ENCODE peak calls at places on chromosomes 2 and 18, in four cellular contexts. C is K562, A is A549, Z is HepG2. K is an unnamed sample.

GRCh38 chr2:8753609-8754008 is 71.8 kb downstream of the ID2 start:
- DNase-seq in C (no peak), A (no peak), Z (no peak), K (no peak)

GRCh38 chr2:216078776-216079175 is 2.8 kb downstream of the PECR start:
- DNase-seq in C (no peak), A (no peak), Z (peak; percentile 64), K (no peak)

GRCh38 chr2:47028171-47028570 is 112.6 kb upstream of the MCFD2 start:
- DNase-seq in C (no peak), A (no peak), Z (no peak), K (no peak)

GRCh38 chr2:64700133-64700809 is 46.6 kb upstream of the SERTAD2 start:
- DNase-seq in C (no peak), A (no peak), Z (no peak), K (peak; percentile 50)

GRCh38 chr2:214169736-214170135 is 241.1 kb upstream of the VWC2L start:
- DNase-seq in C (no peak), A (no peak), Z (no peak), K (peak; percentile 43)

GRCh38 chr2:28484835-28485234 is 11.0 kb upstream of the PLB1 start:
- DNase-seq in C (no peak), A (no peak), Z (no peak), K (no peak)

GRCh38 chr18:49768051-49768391 is 45.3 kb downstream of the ACAA2 start:
- DNase-seq in C (peak; percentile 21), A (peak; percentile 61), Z (peak; percentile 18), K (peak; percentile 65)

GRCh38 chr2:77712601-77713000 is 190.4 kb upstream of the LRRTM4 start:
- DNase-seq in C (no peak), A (no peak), Z (no peak), K (no peak)

GRCh38 chr2:37622434-37623202 is 48.8 kb downstream of the CDC42EP3 start:
- DNase-seq in C (no peak), A (no peak), Z (no peak), K (no peak)

GRCh38 chr2:53859354-53860159 is at the start of gene GPR75:
- DNase-seq in C (no peak), A (no peak), Z (no peak), K (peak; percentile 17)

GRCh38 chr2:20650412-20650879 is 452 bp downstream of the HS1BP3 start:
- DNase-seq in C (no peak), A (peak; percentile 34), Z (no peak), K (peak; percentile 38)

GRCh38 chr2:8594731-8595427 is 87.0 kb upstream of the ID2 start:
- DNase-seq in C (no peak), A (no peak), Z (no peak), K (peak; percentile 23)

GRCh38 chr2:31233216-31233615 is 736 bp upstream of the EHD3 start:
- DNase-seq in C (no peak), A (no peak), Z (no peak), K (no peak)

GRCh38 chr18:63299837-63300787 is 19.5 kb downstream of the BCL2 start:
- DNase-seq in C (no peak), A (no peak), Z (no peak), K (peak; percentile 31)

GRCh38 chr2:48129256-48129950 is 223.1 kb upstream of the FBXO11 start:
- DNase-seq in C (no peak), A (no peak), Z (no peak), K (no peak)

GRCh38 chr2:127106457-127106997 is 427 bp downstream of the BIN1 start:
- DNase-seq in C (no peak), A (peak; percentile 24), Z (no peak), K (peak; percentile 10)

GRCh38 chr2:60644942-60645341 is 91.5 kb upstream of the BCL11A start:
- DNase-seq in C (no peak), A (no peak), Z (no peak), K (no peak)

GRCh38 chr2:196293751-196294486 is 122.5 kb upstream of the STK17B start:
- DNase-seq in C (no peak), A (peak; percentile 63), Z (no peak), K (peak; percentile 96)

GRCh38 chr2:151410485-151410833 is 757 bp downstream of the RIF1 start:
- DNase-seq in C (peak; percentile 67), A (peak; percentile 48), Z (peak; percentile 50), K (peak; percentile 5)

GRCh38 chr2:64212801-64213321 is 68.6 kb upstream of the PELI1 start:
- DNase-seq in C (peak; percentile 47), A (no peak), Z (no peak), K (peak; percentile 31)

GRCh38 chr2:66665124-66665984 is 230.4 kb downstream of the MEIS1 start:
- DNase-seq in C (no peak), A (no peak), Z (no peak), K (peak; percentile 65)

DNA sequence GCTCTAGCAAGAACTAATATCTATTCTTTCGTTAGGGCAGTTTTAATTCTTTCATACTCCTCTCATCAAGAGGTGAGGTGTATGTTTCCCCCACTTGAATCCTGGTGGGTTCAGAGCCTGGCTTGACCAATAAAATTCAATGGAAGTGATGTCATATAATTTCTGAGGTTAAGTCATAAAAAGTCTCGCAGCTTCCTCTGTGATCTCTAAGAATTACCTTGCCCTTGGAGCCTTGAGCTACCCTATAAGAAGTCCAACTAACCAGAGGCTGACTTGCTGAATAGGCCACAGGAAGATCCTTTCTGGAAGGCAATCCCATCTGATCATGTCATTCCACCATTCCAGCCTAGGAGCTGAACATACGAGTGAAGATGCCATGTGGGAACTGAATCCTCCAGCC is 26.1 kb upstream of the INO80D start:
- DNase-seq in C (no peak), A (no peak), Z (no peak), K (no peak)
- TF ChIP-seq MAZ in C (no peak), A (no peak), Z (no peak), K (no peak)

DNA sequence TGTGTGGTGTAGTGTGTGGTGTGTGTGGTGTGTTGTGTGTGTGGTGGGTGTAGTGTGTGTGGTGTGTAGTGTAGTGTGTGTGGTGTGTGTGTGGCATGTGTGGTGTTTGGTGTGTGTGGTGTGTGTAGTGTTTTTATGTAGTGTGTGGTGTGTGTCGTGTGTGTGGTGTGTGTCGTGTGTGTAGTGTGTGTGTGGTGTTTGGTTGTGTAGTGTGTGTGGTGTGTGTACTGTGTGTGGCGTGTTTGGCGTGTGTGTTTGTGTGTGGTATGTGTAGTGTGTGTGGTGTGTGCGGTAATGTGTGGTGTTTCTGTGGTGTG is 4.7 kb upstream of the RTP5 start:
- DNase-seq in C (no peak), A (no peak), Z (no peak), K (no peak)
- TF ChIP-seq MAZ in C (no peak), A (no peak), Z (no peak), K (no peak)

GRCh38 chr2:180647206-180647605 is 333.2 kb upstream of the UBE2E3 start:
- DNase-seq in C (no peak), A (no peak), Z (no peak), K (no peak)

GRCh38 chr2:180647651-180648050 is 332.8 kb upstream of the UBE2E3 start:
- DNase-seq in C (no peak), A (no peak), Z (no peak), K (no peak)

DNA sequence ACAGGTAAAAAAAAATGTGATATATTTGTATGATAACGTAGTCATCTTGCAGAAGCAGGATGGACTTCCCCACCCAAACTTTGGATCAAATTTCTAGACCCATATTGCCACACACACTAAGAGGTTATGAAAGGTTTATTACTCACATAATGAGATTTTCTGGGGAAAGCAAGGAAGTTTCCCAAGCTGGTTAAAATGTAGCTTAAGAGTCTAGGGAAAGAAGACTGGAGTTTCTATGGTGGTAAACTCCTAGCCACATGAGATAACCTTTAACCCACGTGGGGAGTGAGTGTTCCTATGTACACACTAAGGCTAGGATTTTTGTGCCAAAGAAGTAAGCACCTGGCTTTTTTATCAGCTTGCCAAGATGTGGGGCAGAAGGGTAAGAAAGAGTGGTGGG is 335.7 kb upstream of the UBE2E3 start:
- DNase-seq in C (no peak), A (peak; percentile 32), Z (no peak), K (peak; percentile 96)
- TF ChIP-seq MAZ in C (no peak), A (no peak), Z (no peak), K (no peak)

GRCh38 chr18:41948544-41949110 is 6.4 kb upstream of the PIK3C3 start:
- DNase-seq in C (no peak), A (no peak), Z (no peak), K (no peak)
- TF ChIP-seq MAZ in C (no peak), A (no peak), Z (no peak), K (no peak)

GRCh38 chr2:177772529-177772928 is 300.0 kb downstream of the PDE11A start:
- DNase-seq in C (peak; percentile 25), A (peak; percentile 30), Z (peak; percentile 49), K (peak; percentile 30)
- TF ChIP-seq MAZ in C (no peak), A (no peak), Z (no peak), K (no peak)

GRCh38 chr18:58937204-58937603 is 72.5 kb downstream of the ZNF532 start:
- DNase-seq in C (no peak), A (no peak), Z (no peak), K (peak; percentile 70)
- TF ChIP-seq MAZ in C (no peak), A (no peak), Z (no peak), K (no peak)

DNA sequence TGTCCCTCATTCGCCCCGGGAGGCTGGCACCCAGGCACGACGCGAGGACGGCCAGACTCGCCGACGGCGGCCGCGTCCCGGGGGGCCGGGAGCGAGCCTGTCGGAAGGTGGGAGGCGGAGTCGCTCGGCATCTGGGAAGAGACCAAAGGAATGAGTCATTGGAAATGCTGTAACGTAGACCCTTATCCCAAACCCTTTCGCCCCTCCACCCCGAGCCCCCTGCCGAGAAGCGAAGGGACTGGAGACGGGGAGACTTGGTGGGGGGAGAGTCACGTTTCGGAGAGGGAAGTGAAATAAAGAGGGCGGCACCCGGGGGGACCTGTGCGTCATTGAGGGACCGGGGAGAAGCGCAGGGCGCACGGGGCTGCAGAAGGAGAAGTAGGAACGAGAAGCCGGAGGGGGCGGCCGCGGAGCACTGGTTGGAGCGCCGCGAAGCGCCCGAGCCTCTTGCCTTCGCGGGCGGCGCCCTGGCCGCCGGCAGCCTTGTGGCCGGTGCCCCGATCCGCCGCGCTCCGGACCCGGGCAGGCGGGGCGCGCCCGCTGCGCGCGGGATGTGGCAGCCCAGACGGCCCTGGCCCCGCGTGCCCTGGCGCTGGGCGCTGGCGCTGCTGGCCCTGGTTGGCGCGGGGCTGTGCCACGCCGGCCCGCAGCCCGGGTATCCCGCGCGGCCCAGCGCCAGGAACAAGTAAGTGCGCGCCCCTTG is at the start of gene EMILIN2:
- DNase-seq in C (peak; percentile 47), A (no peak), Z (no peak), K (peak; percentile 14)
- TF ChIP-seq MAZ in C (no peak), A (no peak), Z (no peak), K (no peak)

GRCh38 chr18:22826726-22827125 is 106.4 kb upstream of the RBBP8 start:
- DNase-seq in C (no peak), A (no peak), Z (no peak), K (peak; percentile 51)

GRCh38 chr18:22827741-22828140 is 105.4 kb upstream of the RBBP8 start:
- DNase-seq in C (no peak), A (no peak), Z (no peak), K (no peak)

GRCh38 chr18:22829781-22830180 is 103.3 kb upstream of the RBBP8 start:
- DNase-seq in C (no peak), A (no peak), Z (no peak), K (no peak)

GRCh38 chr18:22828171-22828570 is 105.0 kb upstream of the RBBP8 start:
- DNase-seq in C (no peak), A (no peak), Z (no peak), K (peak; percentile 89)

GRCh38 chr18:22827216-22827615 is 105.9 kb upstream of the RBBP8 start:
- DNase-seq in C (no peak), A (no peak), Z (no peak), K (peak; percentile 45)
- TF ChIP-seq MAZ in C (no peak), A (no peak), Z (no peak), K (no peak)

GRCh38 chr2:164242409-164242808 is 378.9 kb downstream of the GRB14 start:
- DNase-seq in C (no peak), A (no peak), Z (no peak), K (no peak)

GRCh38 chr2:164243315-164243714 is 378.0 kb downstream of the GRB14 start:
- DNase-seq in C (no peak), A (no peak), Z (no peak), K (no peak)
- TF ChIP-seq MAZ in C (no peak), A (no peak), Z (no peak), K (no peak)